ENCODE peak calls at places on chromosome 4, in seven cellular contexts. T is testis, A is GM23338, J is ovary, G is mammary epithelial cell, M is cardiac muscle cell, Q is K562. Y is an unnamed sample.

GRCh38 chr4:142416121-142416520 is 430.0 kb downstream of the INPP4B start:
- DNase-seq in T (no peak), A (no peak), J (no peak), G (peak; percentile 69), M (peak; percentile 49), Q (no peak), Y (no peak)

GRCh38 chr4:20386906-20387305 is 135.2 kb downstream of the SLIT2 start:
- DNase-seq in T (no peak), A (no peak), J (no peak), G (no peak), M (no peak), Q (no peak), Y (no peak)

GRCh38 chr4:13750594-13750993 is 123.1 kb upstream of the BOD1L1 start:
- DNase-seq in T (no peak), A (no peak), J (no peak), G (peak; percentile 12), M (no peak), Q (no peak), Y (no peak)

GRCh38 chr4:176302283-176303275 is 17.2 kb upstream of the SPCS3 start:
- DNase-seq in T (no peak), A (no peak), J (no peak), G (peak; percentile 56), M (peak; percentile 70), Q (no peak), Y (no peak)

GRCh38 chr4:163701915-163702314 is 207.4 kb downstream of the TMA16 start:
- DNase-seq in T (no peak), A (no peak), J (no peak), G (peak; percentile 46), M (no peak), Q (no peak), Y (no peak)

GRCh38 chr4:148770377-148770776 is 328.2 kb upstream of the NR3C2 start:
- DNase-seq in T (no peak), A (peak; percentile 11), J (no peak), G (no peak), M (no peak), Q (no peak), Y (no peak)

GRCh38 chr4:154010377-154010776 is 221.5 kb upstream of the SFRP2 start:
- DNase-seq in T (no peak), A (no peak), J (no peak), G (no peak), M (no peak), Q (no peak), Y (peak; percentile 33)

GRCh38 chr4:36244257-36245084 is at the start of gene ARAP2:
- DNase-seq in T (peak; percentile 85), A (peak; percentile 74), J (peak; percentile 46), G (peak; percentile 77), M (peak; percentile 12), Q (peak; percentile 7), Y (peak; percentile 60)

GRCh38 chr4:139740121-139740520 is 74.5 kb downstream of the MGST2 start:
- DNase-seq in T (no peak), A (no peak), J (no peak), G (no peak), M (peak; percentile 44), Q (no peak), Y (peak; percentile 79)

GRCh38 chr4:171813195-171813955 is at the start of gene GALNTL6:
- DNase-seq in T (peak; percentile 42), A (peak; percentile 48), J (no peak), G (peak; percentile 6), M (peak; percentile 4), Q (no peak), Y (peak; percentile 44)

GRCh38 chr4:168410681-168411080 is 69.6 kb downstream of the DDX60L start:
- DNase-seq in T (no peak), A (no peak), J (no peak), G (no peak), M (no peak), Q (no peak), Y (no peak)

GRCh38 chr4:109234596-109234995 is 67.9 kb downstream of the COL25A1 start:
- DNase-seq in T (no peak), A (no peak), J (no peak), G (no peak), M (no peak), Q (no peak), Y (no peak)

GRCh38 chr4:186345184-186345583 is 79.2 kb downstream of the F11 start:
- DNase-seq in T (no peak), A (peak; percentile 79), J (no peak), G (no peak), M (no peak), Q (no peak), Y (no peak)

GRCh38 chr4:145937990-145938611 is 522 bp downstream of the ZNF827 start:
- DNase-seq in T (peak; percentile 65), A (peak; percentile 80), J (peak; percentile 43), G (peak; percentile 45), M (peak; percentile 52), Q (no peak), Y (no peak)

GRCh38 chr4:136526517-136526916 is 1005.8 kb downstream of the PCDH18 start:
- DNase-seq in T (no peak), A (no peak), J (no peak), G (no peak), M (no peak), Q (no peak), Y (no peak)

GRCh38 chr4:176034498-176034897 is 31.1 kb upstream of the WDR17 start:
- DNase-seq in T (peak; percentile 17), A (peak; percentile 66), J (no peak), G (peak; percentile 4), M (peak; percentile 59), Q (no peak), Y (no peak)

GRCh38 chr4:33340168-33340567 is 2620.0 kb downstream of the PCDH7 start:
- DNase-seq in T (no peak), A (no peak), J (no peak), G (no peak), M (no peak), Q (no peak), Y (no peak)

GRCh38 chr4:37594095-37594494 is 92.1 kb downstream of the RELL1 start:
- DNase-seq in T (no peak), A (no peak), J (no peak), G (no peak), M (no peak), Q (no peak), Y (no peak)

GRCh38 chr4:163679189-163679588 is 184.7 kb downstream of the TMA16 start:
- DNase-seq in T (no peak), A (peak; percentile 19), J (no peak), G (no peak), M (no peak), Q (no peak), Y (no peak)

GRCh38 chr4:184911310-184911709 is 85.5 kb upstream of the ACSL1 start:
- DNase-seq in T (no peak), A (no peak), J (no peak), G (peak; percentile 97), M (peak; percentile 84), Q (no peak), Y (no peak)
- H3K27ac ChIP-seq in T (no peak overlapping the region), A (no peak overlapping the region), J (no peak overlapping the region), G (peak overlapping the region; percentile 25), M (no peak overlapping the region), Q (no peak overlapping the region), Y (no peak overlapping the region)

GRCh38 chr4:3435684-3435956 is 6.1 kb upstream of the HGFAC start:
- DNase-seq in T (no peak), A (no peak), J (no peak), G (no peak), M (no peak), Q (no peak), Y (no peak)
- H3K4me1 ChIP-seq in T (peaks cover 3% of the 10 kb centered on the region), A (no peaks in the 10 kb centered on the region), J (peaks cover 3% of the 10 kb centered on the region), G (peaks cover 21% of the 10 kb centered on the region), M (no peaks in the 10 kb centered on the region), Q (no peaks in the 10 kb centered on the region), Y (peaks cover 8% of the 10 kb centered on the region)

GRCh38 chr4:177405508-177405907 is 36.7 kb downstream of the AGA start:
- DNase-seq in T (no peak), A (no peak), J (no peak), G (no peak), M (no peak), Q (no peak), Y (no peak)
- TF ChIP-seq CTCF in T (no peak), A (no peak), J (no peak), G (no peak), M (no peak), Q (no peak), Y (no peak)

DNA sequence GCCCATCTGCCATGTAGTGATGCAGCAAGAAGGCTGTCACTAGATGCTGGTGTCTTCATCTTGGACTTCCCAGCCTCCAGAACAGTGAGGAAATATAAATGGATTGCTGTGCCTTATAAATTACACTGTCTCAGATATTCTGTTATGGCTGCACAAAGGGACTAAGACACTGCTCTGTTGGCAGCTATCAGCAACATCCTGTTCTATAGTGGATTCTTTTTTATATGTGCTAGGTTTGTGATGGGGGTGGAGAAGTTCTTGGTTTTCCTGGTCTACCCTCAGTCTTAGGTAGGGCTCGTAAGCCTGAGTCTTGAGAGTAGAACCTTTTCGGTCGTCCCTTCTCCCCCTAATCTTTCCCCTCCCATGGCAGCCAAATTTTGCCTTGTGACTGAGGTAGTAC is 17.3 kb downstream of the STIM2 start:
- DNase-seq in T (no peak), A (no peak), J (no peak), G (no peak), M (no peak), Q (no peak), Y (no peak)
- H3K27ac ChIP-seq in T (no peak overlapping the region), A (no peak overlapping the region), J (no peak overlapping the region), G (no peak overlapping the region), M (no peak overlapping the region), Q (no peak overlapping the region), Y (no peak overlapping the region)

GRCh38 chr4:15996773-15997172 is 33.8 kb upstream of the FGFBP2 start:
- DNase-seq in T (no peak), A (no peak), J (no peak), G (no peak), M (no peak), Q (no peak), Y (no peak)
- H3K4me1 ChIP-seq in T (peaks cover 3% of the 10 kb centered on the region), A (no peaks in the 10 kb centered on the region), J (no peaks in the 10 kb centered on the region), G (no peaks in the 10 kb centered on the region), M (peaks cover 3% of the 10 kb centered on the region), Q (no peaks in the 10 kb centered on the region), Y (peaks cover 3% of the 10 kb centered on the region)

GRCh38 chr4:95181446-95182306 is 367.1 kb downstream of the UNC5C start:
- DNase-seq in T (no peak), A (peak; percentile 77), J (no peak), G (no peak), M (peak; percentile 19), Q (peak; percentile 58), Y (no peak)
- TF ChIP-seq CTCF in T (no peak), A (peak; percentile 26), J (no peak), G (no peak), M (peak; percentile 5), Q (peak; percentile 49), Y (no peak)

DNA sequence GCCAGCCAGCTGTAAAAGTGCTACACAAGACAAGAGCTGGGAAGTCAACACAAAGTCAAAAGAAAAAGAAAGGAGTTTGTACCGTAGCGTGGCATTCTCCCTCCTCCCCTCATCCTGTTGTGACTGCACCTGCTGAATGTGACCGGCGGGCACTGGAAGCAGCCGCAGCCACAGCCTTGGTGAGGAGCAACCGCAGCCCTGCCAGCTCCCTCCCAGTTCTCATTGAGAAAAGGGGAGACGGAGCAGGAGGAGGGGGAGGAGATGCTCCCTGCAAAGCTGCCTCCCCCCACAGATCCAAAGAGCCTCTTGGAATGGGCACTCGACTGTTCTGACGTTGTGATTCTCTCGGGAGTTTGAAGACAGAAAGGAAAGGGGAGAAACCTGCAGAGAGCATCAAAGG is 429.9 kb downstream of the MAPK10 start:
- DNase-seq in T (no peak), A (peak; percentile 68), J (no peak), G (peak; percentile 3), M (no peak), Q (no peak), Y (no peak)
- H3K27ac ChIP-seq in T (no peak overlapping the region), A (no peak overlapping the region), J (no peak overlapping the region), G (no peak overlapping the region), M (no peak overlapping the region), Q (no peak overlapping the region), Y (no peak overlapping the region)